ENCODE peak calls at places on chromosomes 7 and 10, in seven cellular contexts. E is stomach, A is omental fat pad, G is A549, Q is progenitor cell of endocrine pancreas, B is GM10248, O is A673. W is an unnamed sample.

GRCh38 chr7:73515184-73515583 is 6.9 kb downstream of the BAZ1B start:
- DNase-seq in E (no peak), A (no peak), G (no peak), Q (no peak), B (no peak), O (peak; percentile 25), W (no peak)

GRCh38 chr10:75512534-75512933 is 81.1 kb downstream of the LRMDA start:
- DNase-seq in E (peak; percentile 61), A (no peak), G (no peak), Q (peak; percentile 12), B (no peak), O (no peak), W (no peak)

GRCh38 chr7:157300406-157300770 is 36.4 kb upstream of the DNAJB6 start:
- DNase-seq in E (no peak), A (no peak), G (no peak), Q (no peak), B (no peak), O (no peak), W (no peak)

GRCh38 chr10:112335104-112335840 is 38.6 kb upstream of the ACSL5 start:
- DNase-seq in E (no peak), A (no peak), G (no peak), Q (no peak), B (no peak), O (no peak), W (no peak)

GRCh38 chr7:100079024-100079560 is 2.4 kb downstream of the ZNF3 start:
- DNase-seq in E (no peak), A (no peak), G (no peak), Q (no peak), B (no peak), O (no peak), W (no peak)

GRCh38 chr7:96700516-96700915 is 9.1 kb downstream of the SEM1 start:
- DNase-seq in E (no peak), A (no peak), G (no peak), Q (no peak), B (no peak), O (no peak), W (no peak)

GRCh38 chr7:135335628-135336139 is 102.0 kb downstream of the STRA8 start:
- DNase-seq in E (peak; percentile 70), A (no peak), G (peak; percentile 69), Q (peak; percentile 89), B (peak; percentile 70), O (peak; percentile 72), W (no peak)

GRCh38 chr10:86651021-86651471 is 3.3 kb upstream of the OPN4 start:
- DNase-seq in E (peak; percentile 23), A (no peak), G (no peak), Q (no peak), B (no peak), O (no peak), W (peak; percentile 4)

GRCh38 chr10:69222157-69223027 is 2.3 kb downstream of the HKDC1 start:
- DNase-seq in E (peak; percentile 71), A (no peak), G (peak; percentile 66), Q (no peak), B (peak; percentile 89), O (peak; percentile 81), W (peak; percentile 79)

GRCh38 chr7:82624337-82624736 is 180.8 kb upstream of the CACNA2D1 start:
- DNase-seq in E (no peak), A (no peak), G (no peak), Q (no peak), B (no peak), O (no peak), W (no peak)

GRCh38 chr7:127828843-127829502 is 177.0 kb downstream of the SND1 start:
- DNase-seq in E (no peak), A (no peak), G (no peak), Q (no peak), B (peak; percentile 31), O (no peak), W (no peak)

GRCh38 chr10:96380821-96381220 is 22.0 kb upstream of the OPALIN start:
- DNase-seq in E (no peak), A (no peak), G (no peak), Q (no peak), B (no peak), O (no peak), W (no peak)

GRCh38 chr7:20598479-20599419 is 16.7 kb upstream of the ABCB5 start:
- DNase-seq in E (no peak), A (no peak), G (peak; percentile 33), Q (no peak), B (peak; percentile 50), O (peak; percentile 74), W (no peak)

GRCh38 chr10:124414077-124414476 is 4.6 kb downstream of the OAT start:
- DNase-seq in E (no peak), A (no peak), G (no peak), Q (no peak), B (no peak), O (no peak), W (no peak)

GRCh38 chr7:84399661-84400060 is 205.1 kb upstream of the SEMA3A start:
- DNase-seq in E (no peak), A (no peak), G (no peak), Q (no peak), B (no peak), O (no peak), W (no peak)

GRCh38 chr10:65723525-65723924 is 1202.3 kb upstream of the LRRTM3 start:
- DNase-seq in E (no peak), A (no peak), G (no peak), Q (no peak), B (no peak), O (no peak), W (no peak)

DNA sequence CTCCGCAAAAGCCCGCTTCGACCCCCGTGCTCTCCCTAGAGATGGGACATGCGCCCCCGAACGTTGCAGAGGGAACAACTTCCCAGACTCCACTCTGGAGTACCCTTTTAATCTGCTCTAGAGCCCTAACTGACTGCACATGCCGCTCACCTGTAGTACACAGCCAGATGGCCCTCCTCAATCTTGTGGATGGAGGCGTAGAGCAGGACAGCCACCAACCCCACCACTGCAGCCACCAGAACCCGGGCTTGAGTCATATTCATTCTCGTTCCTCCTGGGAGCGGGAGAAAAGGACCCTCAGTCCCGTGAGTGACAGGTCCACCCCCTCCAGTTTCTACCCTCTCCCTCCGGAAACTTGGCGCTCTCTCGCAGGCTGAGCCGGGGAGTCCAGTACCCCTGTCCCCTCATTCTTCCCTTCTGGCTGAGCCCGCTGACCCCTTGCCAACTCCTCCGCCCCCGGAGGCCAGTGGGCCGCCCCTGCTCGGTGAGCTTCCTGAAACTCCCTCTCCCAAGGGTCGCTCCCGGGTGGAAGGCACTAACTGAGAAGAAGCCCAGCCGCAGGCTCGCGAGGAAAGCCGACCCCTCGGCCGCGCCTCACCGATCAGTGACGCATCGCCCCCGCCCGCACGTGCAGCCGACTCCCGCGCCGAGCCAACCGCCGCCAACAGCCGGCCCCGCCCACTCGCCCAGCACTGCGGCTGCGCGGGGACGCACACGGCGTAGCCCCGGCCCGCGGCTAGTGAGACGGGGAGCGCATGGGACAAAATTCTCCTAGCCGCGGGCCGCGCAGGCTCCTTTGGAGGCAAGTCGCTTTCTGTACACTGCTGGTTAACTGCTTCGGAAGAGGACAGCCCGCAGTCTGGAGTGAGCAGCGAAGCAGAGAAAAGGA is at the start of gene ERLIN1:
- DNase-seq in E (peak; percentile 95), A (peak; percentile 85), G (peak; percentile 85), Q (peak; percentile 92), B (peak; percentile 96), O (peak; percentile 98), W (peak; percentile 93)
- TF ChIP-seq CTCF in E (no peak), A (no peak), G (no peak), Q (no peak), B (no peak), O (peak; percentile 19), W (no peak)

DNA sequence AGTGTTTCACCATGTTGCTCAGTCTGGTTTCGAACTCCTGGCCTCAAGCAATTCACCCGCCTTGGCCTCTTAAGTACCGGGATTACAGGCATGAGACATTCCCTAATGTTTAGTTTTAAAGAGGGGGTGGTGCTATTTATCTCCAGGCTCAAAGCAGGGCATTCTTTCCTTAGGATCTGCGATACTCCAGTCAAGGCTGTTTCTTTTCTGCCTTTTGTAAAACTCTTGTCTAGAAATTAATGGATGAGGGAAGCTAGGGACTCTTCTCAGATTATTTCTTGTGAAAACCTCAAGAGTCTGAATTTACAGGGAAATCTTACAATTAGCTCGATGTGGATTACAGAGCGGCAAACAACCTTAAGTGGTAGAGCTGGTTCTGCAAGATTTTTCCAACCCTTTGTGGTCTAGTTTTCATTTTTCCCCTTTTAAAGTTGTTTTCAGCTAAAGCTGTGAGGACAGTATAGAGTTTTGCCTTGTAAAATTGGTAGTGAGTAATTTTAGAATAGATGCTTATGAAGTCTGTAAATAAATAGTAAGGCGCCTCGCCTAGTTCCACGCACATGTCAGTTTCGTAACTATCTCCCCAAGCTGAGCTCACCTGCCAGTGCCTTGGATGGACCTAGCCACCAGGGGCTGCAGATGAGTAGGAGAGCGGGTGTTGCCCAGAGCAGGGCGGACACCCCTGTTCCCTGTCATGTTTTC is 53.1 kb downstream of the CUX1 start:
- DNase-seq in E (peak; percentile 31), A (no peak), G (peak; percentile 32), Q (no peak), B (no peak), O (no peak), W (no peak)
- TF ChIP-seq CTCF in E (no peak), A (no peak), G (peak; percentile 17), Q (peak; percentile 54), B (no peak), O (no peak), W (no peak)

DNA sequence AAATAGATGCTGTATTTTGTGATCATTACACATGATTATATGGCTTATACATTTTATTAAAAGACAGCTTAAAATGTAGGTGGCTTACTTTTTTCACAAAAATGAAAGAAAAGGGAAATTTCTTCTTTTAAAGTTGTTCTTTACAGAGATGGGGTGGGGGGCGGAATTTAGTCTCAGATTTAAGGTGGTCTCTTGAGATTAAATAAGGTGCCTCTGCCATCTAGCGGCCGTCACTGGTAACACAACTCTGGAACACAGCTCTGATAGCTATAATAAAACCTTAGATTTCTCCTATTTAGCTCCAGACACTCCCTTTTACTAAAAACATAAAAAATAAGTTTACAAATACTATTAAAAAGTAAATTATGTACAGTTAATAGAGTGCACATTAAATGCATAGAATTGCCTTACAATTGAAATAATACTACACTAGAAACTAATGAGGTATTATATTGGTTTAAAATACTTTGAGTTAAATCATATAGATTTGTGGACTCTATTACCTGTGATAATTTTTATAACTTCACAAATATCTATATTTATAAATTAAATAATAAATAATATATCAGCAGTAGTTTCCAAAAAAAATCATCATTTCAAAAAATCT is 210.9 kb downstream of the DGKB start:
- DNase-seq in E (peak; percentile 40), A (peak; percentile 48), G (no peak), Q (peak; percentile 54), B (no peak), O (peak; percentile 61), W (peak; percentile 34)
- TF ChIP-seq CTCF in E (peak; percentile 51), A (peak; percentile 36), G (peak; percentile 88), Q (peak; percentile 99), B (peak; percentile 84), O (peak; percentile 92), W (peak; percentile 85)

DNA sequence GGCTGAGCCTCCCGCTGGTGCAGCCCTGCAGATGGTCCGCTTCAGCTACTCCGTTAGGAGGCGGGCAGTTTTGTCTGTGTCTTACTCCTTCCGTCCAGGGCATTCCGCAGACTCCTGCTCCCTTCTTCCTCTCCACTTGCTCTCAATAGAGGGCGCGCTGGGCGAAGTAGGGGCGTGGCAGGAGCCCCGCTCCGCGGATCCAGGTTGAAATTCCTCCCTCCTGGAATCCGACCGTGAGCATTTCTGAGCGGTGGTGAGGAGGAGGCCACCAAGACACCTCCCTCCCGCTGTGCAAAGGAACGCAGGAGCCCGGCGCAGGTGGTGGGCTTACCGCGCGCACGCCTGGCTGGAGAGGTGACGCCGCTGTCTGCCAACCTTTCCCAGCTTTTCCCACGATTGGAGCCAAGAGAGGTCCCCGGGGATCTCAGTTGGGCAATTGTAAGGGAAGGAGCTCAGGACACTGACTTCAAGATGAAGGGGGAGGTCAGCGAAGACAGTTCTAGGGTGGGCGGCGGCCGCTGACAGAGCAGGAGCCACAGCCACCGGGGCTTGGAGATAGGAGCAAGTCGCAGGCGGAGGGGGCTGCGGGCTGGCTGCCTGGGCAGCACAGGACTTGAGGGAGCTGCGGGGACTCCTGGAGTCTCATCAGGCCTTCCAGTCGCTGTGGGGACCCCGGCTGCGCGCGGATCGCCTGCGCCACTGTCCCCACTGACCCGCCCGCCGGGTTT is 1011.3 kb downstream of the XPNPEP1 start:
- DNase-seq in E (peak; percentile 64), A (no peak), G (peak; percentile 15), Q (peak; percentile 71), B (peak; percentile 26), O (peak; percentile 85), W (no peak)
- TF ChIP-seq CTCF in E (no peak), A (no peak), G (peak; percentile 32), Q (peak; percentile 67), B (peak; percentile 63), O (peak; percentile 86), W (no peak)